ENCODE peak calls at places on chromosomes 6 and 20, in six cellular contexts. One of them, this sample, is unnamed.

GRCh38 chr6:71289039-71289801 is 609 bp downstream of the OGFRL1 start:
- DNase-seq in fibroblast of mammary gland: peak; percentile 37
- DNase-seq in osteoblast: peak; percentile 87
- DNase-seq in GM13977: no peak
- DNase-seq in mesothelial cell of epicardium: peak; percentile 54
- DNase-seq in neural progenitor cell: peak; percentile 62
- DNase-seq in this sample: peak; percentile 37

GRCh38 chr6:152634773-152635172 is 2.4 kb downstream of the SYNE1 start:
- DNase-seq in fibroblast of mammary gland: no peak
- DNase-seq in osteoblast: no peak
- DNase-seq in GM13977: no peak
- DNase-seq in mesothelial cell of epicardium: no peak
- DNase-seq in neural progenitor cell: no peak
- DNase-seq in this sample: no peak

GRCh38 chr20:14996883-14997672 is 659.7 kb upstream of the FLRT3 start:
- DNase-seq in fibroblast of mammary gland: peak; percentile 16
- DNase-seq in osteoblast: no peak
- DNase-seq in GM13977: no peak
- DNase-seq in mesothelial cell of epicardium: no peak
- DNase-seq in neural progenitor cell: no peak
- DNase-seq in this sample: no peak

GRCh38 chr6:162119349-162119748 is 608.2 kb downstream of the PRKN start:
- DNase-seq in fibroblast of mammary gland: peak; percentile 60
- DNase-seq in osteoblast: no peak
- DNase-seq in GM13977: no peak
- DNase-seq in mesothelial cell of epicardium: no peak
- DNase-seq in neural progenitor cell: no peak
- DNase-seq in this sample: no peak

GRCh38 chr6:90249044-90249443 is 47.6 kb downstream of the BACH2 start:
- DNase-seq in fibroblast of mammary gland: peak; percentile 19
- DNase-seq in osteoblast: peak; percentile 52
- DNase-seq in GM13977: no peak
- DNase-seq in mesothelial cell of epicardium: no peak
- DNase-seq in neural progenitor cell: no peak
- DNase-seq in this sample: no peak

GRCh38 chr6:73797861-73798260 is 101.9 kb downstream of the CD109 start:
- DNase-seq in fibroblast of mammary gland: peak; percentile 71
- DNase-seq in osteoblast: no peak
- DNase-seq in GM13977: no peak
- DNase-seq in mesothelial cell of epicardium: no peak
- DNase-seq in neural progenitor cell: no peak
- DNase-seq in this sample: no peak

GRCh38 chr6:49515485-49516146 is 15.9 kb downstream of the GLYATL3 start:
- DNase-seq in fibroblast of mammary gland: no peak
- DNase-seq in osteoblast: no peak
- DNase-seq in GM13977: no peak
- DNase-seq in mesothelial cell of epicardium: no peak
- DNase-seq in neural progenitor cell: no peak
- DNase-seq in this sample: no peak

GRCh38 chr6:18360188-18360587 is 27.0 kb upstream of the RNF144B start:
- DNase-seq in fibroblast of mammary gland: no peak
- DNase-seq in osteoblast: no peak
- DNase-seq in GM13977: no peak
- DNase-seq in mesothelial cell of epicardium: no peak
- DNase-seq in neural progenitor cell: no peak
- DNase-seq in this sample: no peak

GRCh38 chr20:58011947-58012610 is 216.4 kb downstream of the ANKRD60 start:
- DNase-seq in fibroblast of mammary gland: no peak
- DNase-seq in osteoblast: no peak
- DNase-seq in GM13977: no peak
- DNase-seq in mesothelial cell of epicardium: no peak
- DNase-seq in neural progenitor cell: no peak
- DNase-seq in this sample: no peak

GRCh38 chr6:161411265-161411944 is 137.5 kb upstream of the AGPAT4 start:
- DNase-seq in fibroblast of mammary gland: peak; percentile 49
- DNase-seq in osteoblast: no peak
- DNase-seq in GM13977: no peak
- DNase-seq in mesothelial cell of epicardium: no peak
- DNase-seq in neural progenitor cell: no peak
- DNase-seq in this sample: no peak

GRCh38 chr6:106666290-106667021 is 37.1 kb downstream of the QRSL1 start:
- DNase-seq in fibroblast of mammary gland: no peak
- DNase-seq in osteoblast: no peak
- DNase-seq in GM13977: peak; percentile 29
- DNase-seq in mesothelial cell of epicardium: no peak
- DNase-seq in neural progenitor cell: peak; percentile 1
- DNase-seq in this sample: no peak

GRCh38 chr20:10060223-10060622 is 25.4 kb downstream of the ANKEF1 start:
- DNase-seq in fibroblast of mammary gland: no peak
- DNase-seq in osteoblast: no peak
- DNase-seq in GM13977: no peak
- DNase-seq in mesothelial cell of epicardium: no peak
- DNase-seq in neural progenitor cell: no peak
- DNase-seq in this sample: no peak

GRCh38 chr20:24124951-24125650 is 136.5 kb upstream of the GGTLC1 start:
- DNase-seq in fibroblast of mammary gland: no peak
- DNase-seq in osteoblast: no peak
- DNase-seq in GM13977: no peak
- DNase-seq in mesothelial cell of epicardium: no peak
- DNase-seq in neural progenitor cell: no peak
- DNase-seq in this sample: no peak

GRCh38 chr6:131681585-131681984 is 19.6 kb downstream of the OR2A4 start:
- DNase-seq in fibroblast of mammary gland: no peak
- DNase-seq in osteoblast: no peak
- DNase-seq in GM13977: no peak
- DNase-seq in mesothelial cell of epicardium: no peak
- DNase-seq in neural progenitor cell: no peak
- DNase-seq in this sample: no peak

GRCh38 chr6:44237813-44238433 is 9.0 kb upstream of the HSP90AB1 start:
- DNase-seq in fibroblast of mammary gland: peak; percentile 53
- DNase-seq in osteoblast: peak; percentile 97
- DNase-seq in GM13977: peak; percentile 87
- DNase-seq in mesothelial cell of epicardium: peak; percentile 89
- DNase-seq in neural progenitor cell: peak; percentile 87
- DNase-seq in this sample: peak; percentile 95

GRCh38 chr6:111995409-111995808 is 58.5 kb upstream of the CCN6 start:
- DNase-seq in fibroblast of mammary gland: peak; percentile 78
- DNase-seq in osteoblast: no peak
- DNase-seq in GM13977: no peak
- DNase-seq in mesothelial cell of epicardium: no peak
- DNase-seq in neural progenitor cell: no peak
- DNase-seq in this sample: no peak

GRCh38 chr6:130824978-130825694 is 2.1 kb upstream of the SMLR1 start:
- DNase-seq in fibroblast of mammary gland: no peak
- DNase-seq in osteoblast: no peak
- DNase-seq in GM13977: no peak
- DNase-seq in mesothelial cell of epicardium: no peak
- DNase-seq in neural progenitor cell: no peak
- DNase-seq in this sample: no peak

GRCh38 chr20:5835234-5835845 is 85.1 kb downstream of the SHLD1 start:
- DNase-seq in fibroblast of mammary gland: peak; percentile 77
- DNase-seq in osteoblast: peak; percentile 88
- DNase-seq in GM13977: no peak
- DNase-seq in mesothelial cell of epicardium: no peak
- DNase-seq in neural progenitor cell: no peak
- DNase-seq in this sample: peak; percentile 2

GRCh38 chr6:148335582-148335981 is 7.1 kb upstream of the SASH1 start:
- DNase-seq in fibroblast of mammary gland: no peak
- DNase-seq in osteoblast: peak; percentile 62
- DNase-seq in GM13977: no peak
- DNase-seq in mesothelial cell of epicardium: no peak
- DNase-seq in neural progenitor cell: no peak
- DNase-seq in this sample: no peak

GRCh38 chr20:49028684-49029083 is 17.4 kb upstream of the CSE1L start:
- DNase-seq in fibroblast of mammary gland: peak; percentile 35
- DNase-seq in osteoblast: peak; percentile 83
- DNase-seq in GM13977: no peak
- DNase-seq in mesothelial cell of epicardium: no peak
- DNase-seq in neural progenitor cell: peak; percentile 54
- DNase-seq in this sample: no peak

GRCh38 chr6:164108869-164109769 is 694.6 kb downstream of the QKI start:
- DNase-seq in fibroblast of mammary gland: peak; percentile 34
- DNase-seq in osteoblast: no peak
- DNase-seq in GM13977: no peak
- DNase-seq in mesothelial cell of epicardium: no peak
- DNase-seq in neural progenitor cell: no peak
- DNase-seq in this sample: no peak

GRCh38 chr20:37670426-37670825 is 23.4 kb upstream of the CTNNBL1 start:
- DNase-seq in fibroblast of mammary gland: no peak
- DNase-seq in osteoblast: peak; percentile 46
- DNase-seq in GM13977: no peak
- DNase-seq in mesothelial cell of epicardium: no peak
- DNase-seq in neural progenitor cell: peak; percentile 26
- DNase-seq in this sample: no peak

GRCh38 chr6:47502920-47503319 is 25.3 kb downstream of the CD2AP start:
- DNase-seq in fibroblast of mammary gland: no peak
- DNase-seq in osteoblast: no peak
- DNase-seq in GM13977: no peak
- DNase-seq in mesothelial cell of epicardium: no peak
- DNase-seq in neural progenitor cell: no peak
- DNase-seq in this sample: no peak

GRCh38 chr20:51258582-51259175 is 235.8 kb upstream of the KCNG1 start:
- DNase-seq in fibroblast of mammary gland: no peak
- DNase-seq in osteoblast: no peak
- DNase-seq in GM13977: no peak
- DNase-seq in mesothelial cell of epicardium: no peak
- DNase-seq in neural progenitor cell: peak; percentile 12
- DNase-seq in this sample: peak; percentile 67

GRCh38 chr6:154510144-154510905 is at the start of gene CNKSR3:
- DNase-seq in fibroblast of mammary gland: peak; percentile 91
- DNase-seq in osteoblast: peak; percentile 95
- DNase-seq in GM13977: peak; percentile 73
- DNase-seq in mesothelial cell of epicardium: peak; percentile 87
- DNase-seq in neural progenitor cell: peak; percentile 100
- DNase-seq in this sample: peak; percentile 76

DNA sequence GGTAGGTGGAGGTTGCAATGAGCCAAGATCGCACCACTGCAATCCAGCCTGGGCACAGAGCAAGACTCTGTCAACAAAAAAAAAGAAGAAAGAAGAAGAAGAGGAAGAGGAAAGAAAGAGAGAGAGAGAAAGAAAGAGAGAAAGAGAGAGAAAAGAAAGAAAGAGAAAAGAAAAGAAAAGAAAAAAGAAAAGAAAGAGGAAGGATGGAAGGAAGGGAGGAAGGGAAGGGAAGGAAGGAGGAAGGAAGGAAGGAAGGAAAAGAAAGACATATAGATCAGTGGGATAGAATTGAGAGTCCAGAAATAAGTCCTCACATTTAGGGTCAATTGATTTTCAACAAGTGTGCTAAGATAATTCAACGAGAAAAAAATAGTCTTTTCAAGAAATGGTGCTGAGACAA is 34.0 kb upstream of the SH3BGRL2 start:
- DNase-seq in fibroblast of mammary gland: no peak
- DNase-seq in osteoblast: no peak
- DNase-seq in GM13977: no peak
- DNase-seq in mesothelial cell of epicardium: no peak
- DNase-seq in neural progenitor cell: no peak
- DNase-seq in this sample: no peak
- TF ChIP-seq CTCF in fibroblast of mammary gland: no peak
- TF ChIP-seq CTCF in osteoblast: no peak
- TF ChIP-seq CTCF in GM13977: no peak
- TF ChIP-seq CTCF in mesothelial cell of epicardium: no peak
- TF ChIP-seq CTCF in neural progenitor cell: no peak
- TF ChIP-seq CTCF in this sample: no peak

GRCh38 chr6:100574836-100575235 is 110.1 kb upstream of the SIM1 start:
- DNase-seq in fibroblast of mammary gland: no peak
- DNase-seq in osteoblast: no peak
- DNase-seq in GM13977: no peak
- DNase-seq in mesothelial cell of epicardium: no peak
- DNase-seq in neural progenitor cell: no peak
- DNase-seq in this sample: no peak

GRCh38 chr6:100577425-100577824 is 112.7 kb upstream of the SIM1 start:
- DNase-seq in fibroblast of mammary gland: no peak
- DNase-seq in osteoblast: no peak
- DNase-seq in GM13977: no peak
- DNase-seq in mesothelial cell of epicardium: no peak
- DNase-seq in neural progenitor cell: no peak
- DNase-seq in this sample: no peak

GRCh38 chr6:100568255-100568654 is 103.5 kb upstream of the SIM1 start:
- DNase-seq in fibroblast of mammary gland: no peak
- DNase-seq in osteoblast: no peak
- DNase-seq in GM13977: no peak
- DNase-seq in mesothelial cell of epicardium: no peak
- DNase-seq in neural progenitor cell: no peak
- DNase-seq in this sample: no peak

GRCh38 chr6:100573169-100573568 is 108.4 kb upstream of the SIM1 start:
- DNase-seq in fibroblast of mammary gland: peak; percentile 78
- DNase-seq in osteoblast: peak; percentile 54
- DNase-seq in GM13977: no peak
- DNase-seq in mesothelial cell of epicardium: no peak
- DNase-seq in neural progenitor cell: peak; percentile 18
- DNase-seq in this sample: peak; percentile 37
- TF ChIP-seq CTCF in fibroblast of mammary gland: peak; percentile 63
- TF ChIP-seq CTCF in osteoblast: peak; percentile 64
- TF ChIP-seq CTCF in GM13977: no peak
- TF ChIP-seq CTCF in mesothelial cell of epicardium: peak; percentile 33
- TF ChIP-seq CTCF in neural progenitor cell: peak; percentile 59
- TF ChIP-seq CTCF in this sample: peak; percentile 48

DNA sequence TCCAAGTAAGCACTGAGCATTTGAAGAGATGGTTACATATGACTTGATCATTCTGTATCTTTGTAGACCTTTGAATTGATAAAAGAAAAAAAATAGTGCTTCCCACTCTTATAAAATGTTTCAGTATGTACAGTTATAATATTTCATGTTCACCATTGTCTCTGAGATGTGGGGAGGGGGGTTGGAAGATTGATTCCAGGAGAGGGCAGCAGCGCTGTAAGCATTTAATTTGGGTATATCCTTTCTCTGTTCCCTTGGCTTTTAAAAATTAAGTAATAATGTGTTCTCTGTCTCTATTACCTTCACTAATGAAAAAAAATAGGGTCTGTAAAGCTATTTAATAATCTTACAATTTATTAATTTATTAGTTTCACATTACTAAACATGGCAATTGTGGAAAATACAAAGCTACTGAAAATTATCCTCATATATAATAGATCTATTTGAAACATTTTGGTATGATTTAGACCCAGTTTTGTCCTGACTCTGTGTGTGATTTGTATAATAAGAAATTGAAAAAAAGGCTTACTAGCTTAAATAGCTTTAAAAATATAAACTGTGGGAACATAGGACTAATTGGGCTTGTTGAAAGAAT is 341.2 kb downstream of the CDKAL1 start:
- DNase-seq in fibroblast of mammary gland: peak; percentile 58
- DNase-seq in osteoblast: no peak
- DNase-seq in GM13977: no peak
- DNase-seq in mesothelial cell of epicardium: no peak
- DNase-seq in neural progenitor cell: peak; percentile 33
- DNase-seq in this sample: peak; percentile 56
- TF ChIP-seq CTCF in fibroblast of mammary gland: peak; percentile 56
- TF ChIP-seq CTCF in osteoblast: peak; percentile 51
- TF ChIP-seq CTCF in GM13977: peak; percentile 56
- TF ChIP-seq CTCF in mesothelial cell of epicardium: no peak
- TF ChIP-seq CTCF in neural progenitor cell: peak; percentile 69
- TF ChIP-seq CTCF in this sample: peak; percentile 55

GRCh38 chr6:35624341-35625070 is 64.2 kb downstream of the FKBP5 start:
- DNase-seq in fibroblast of mammary gland: peak; percentile 48
- DNase-seq in osteoblast: peak; percentile 31
- DNase-seq in GM13977: no peak
- DNase-seq in mesothelial cell of epicardium: no peak
- DNase-seq in neural progenitor cell: no peak
- DNase-seq in this sample: no peak
- TF ChIP-seq CTCF in fibroblast of mammary gland: peak; percentile 28
- TF ChIP-seq CTCF in osteoblast: peak; percentile 47
- TF ChIP-seq CTCF in GM13977: no peak
- TF ChIP-seq CTCF in mesothelial cell of epicardium: no peak
- TF ChIP-seq CTCF in neural progenitor cell: peak; percentile 26
- TF ChIP-seq CTCF in this sample: no peak

GRCh38 chr6:39102024-39102820 is 12.8 kb downstream of the SAYSD1 start:
- DNase-seq in fibroblast of mammary gland: peak; percentile 71
- DNase-seq in osteoblast: peak; percentile 57
- DNase-seq in GM13977: no peak
- DNase-seq in mesothelial cell of epicardium: peak; percentile 49
- DNase-seq in neural progenitor cell: peak; percentile 80
- DNase-seq in this sample: no peak
- TF ChIP-seq CTCF in fibroblast of mammary gland: peak; percentile 13
- TF ChIP-seq CTCF in osteoblast: peak; percentile 54
- TF ChIP-seq CTCF in GM13977: peak; percentile 46
- TF ChIP-seq CTCF in mesothelial cell of epicardium: peak; percentile 50
- TF ChIP-seq CTCF in neural progenitor cell: peak; percentile 78
- TF ChIP-seq CTCF in this sample: no peak